ENCODE peak calls at places on chromosomes 2 and 18, in five cellular contexts. X is CD8-positive, alpha-beta memory T cell; V is PC-3; O is cardiac muscle cell; W is thyroid gland. M is an unnamed sample.

GRCh38 chr2:203330434-203330833 is 2.2 kb downstream of the ABI2 start:
- DNase-seq in O (peak; percentile 71), W (no peak), V (peak; percentile 19), X (no peak), M (no peak)

GRCh38 chr2:173751245-173751975 is 213.8 kb downstream of the SP3 start:
- DNase-seq in W (no peak), X (no peak), O (no peak), V (no peak), M (no peak)

GRCh38 chr2:46041434-46041833 is 255.8 kb upstream of the EPAS1 start:
- DNase-seq in O (no peak), W (no peak), X (no peak), V (peak; percentile 66), M (no peak)

GRCh38 chr2:185338104-185338503 is 400.5 kb upstream of the FSIP2 start:
- DNase-seq in X (no peak), O (no peak), V (peak; percentile 50), W (no peak), M (no peak)

GRCh38 chr2:154507186-154507585 is 191.3 kb upstream of the KCNJ3 start:
- DNase-seq in X (no peak), O (no peak), W (no peak), V (no peak), M (no peak)

GRCh38 chr2:217551229-217551909 is 451.4 kb downstream of the TNS1 start:
- DNase-seq in V (peak; percentile 41), O (peak; percentile 47), W (no peak), X (no peak), M (no peak)

GRCh38 chr2:61538920-61539559 is 884 bp upstream of the XPO1 start:
- DNase-seq in V (peak; percentile 11), X (peak; percentile 15), W (peak; percentile 68), O (peak; percentile 39), M (peak; percentile 37)

GRCh38 chr2:94762600-94762999 is 108.6 kb upstream of the TEKT4 start:
- DNase-seq in V (peak; percentile 34), X (no peak), O (no peak), W (no peak), M (no peak)

GRCh38 chr2:192749606-192750200 is 555.0 kb upstream of the TMEFF2 start:
- DNase-seq in V (peak; percentile 41), X (no peak), O (peak; percentile 3), W (no peak), M (no peak)

GRCh38 chr18:3061581-3062416 is 48.9 kb upstream of the LPIN2 start:
- DNase-seq in O (no peak), X (peak; percentile 19), V (no peak), W (no peak), M (no peak)

GRCh38 chr2:135009339-135009738 is 37.9 kb downstream of the MAP3K19 start:
- DNase-seq in V (no peak), O (no peak), W (no peak), X (no peak), M (no peak)

GRCh38 chr2:109724533-109725460 is 69.3 kb upstream of the RGPD5 start:
- DNase-seq in X (no peak), V (no peak), W (no peak), O (no peak), M (no peak)

GRCh38 chr2:104901037-104901851 is 47.3 kb downstream of the POU3F3 start:
- DNase-seq in W (no peak), X (no peak), O (no peak), V (no peak), M (peak; percentile 93)

GRCh38 chr2:219645631-219646527 is 18.4 kb downstream of the SLC4A3 start:
- DNase-seq in W (no peak), V (peak; percentile 84), X (no peak), O (peak; percentile 83), M (peak; percentile 15)

GRCh38 chr2:189018636-189019035 is 44.5 kb downstream of the COL3A1 start:
- DNase-seq in W (no peak), X (no peak), O (peak; percentile 50), V (no peak), M (no peak)

GRCh38 chr2:17495590-17495989 is 22.6 kb downstream of the RAD51AP2 start:
- DNase-seq in X (no peak), V (no peak), O (no peak), W (no peak), M (no peak)

GRCh38 chr2:101330253-101330921 is 21.9 kb upstream of the RNF149 start:
- DNase-seq in O (peak; percentile 49), X (no peak), W (no peak), V (no peak), M (peak; percentile 79)

GRCh38 chr2:238924496-238925195 is 76.8 kb downstream of the TWIST2 start:
- DNase-seq in O (no peak), V (no peak), X (no peak), W (no peak), M (no peak)

GRCh38 chr2:139791330-139791729 is 1011.1 kb upstream of the NXPH2 start:
- DNase-seq in V (no peak), X (no peak), O (no peak), W (no peak), M (no peak)

GRCh38 chr2:167793725-167794124 is 453.7 kb downstream of the STK39 start:
- DNase-seq in W (no peak), V (no peak), O (no peak), X (no peak), M (no peak)

GRCh38 chr2:113240915-113241911 is 37.5 kb downstream of the PAX8 start:
- DNase-seq in V (peak; percentile 99), W (peak; percentile 78), O (peak; percentile 94), X (no peak), M (peak; percentile 58)

GRCh38 chr2:239113164-239113563 is 265.3 kb downstream of the TWIST2 start:
- DNase-seq in W (no peak), O (peak; percentile 68), V (no peak), X (no peak), M (peak; percentile 59)

GRCh38 chr2:113716291-113716690 is 40.2 kb downstream of the SLC35F5 start:
- DNase-seq in X (no peak), V (no peak), O (peak; percentile 26), W (no peak), M (no peak)

GRCh38 chr2:215423234-215423633 is 12.6 kb downstream of the FN1 start:
- DNase-seq in X (no peak), V (no peak), W (no peak), O (peak; percentile 65), M (no peak)
- H3K4me3 ChIP-seq in X (no peak overlapping the region), V (no peak overlapping the region), W (no peak overlapping the region), O (no peak overlapping the region), M (no peak overlapping the region)

GRCh38 chr2:2662847-2663356 is 331.8 kb upstream of the MYT1L start:
- DNase-seq in X (no peak), W (peak; percentile 32), V (peak; percentile 65), O (no peak), M (no peak)
- H3K4me1 ChIP-seq in X (no peaks in the 10 kb centered on the region), W (peaks cover 8% of the 10 kb centered on the region), V (peaks cover 34% of the 10 kb centered on the region), O (no peaks in the 10 kb centered on the region), M (no peaks in the 10 kb centered on the region)

DNA sequence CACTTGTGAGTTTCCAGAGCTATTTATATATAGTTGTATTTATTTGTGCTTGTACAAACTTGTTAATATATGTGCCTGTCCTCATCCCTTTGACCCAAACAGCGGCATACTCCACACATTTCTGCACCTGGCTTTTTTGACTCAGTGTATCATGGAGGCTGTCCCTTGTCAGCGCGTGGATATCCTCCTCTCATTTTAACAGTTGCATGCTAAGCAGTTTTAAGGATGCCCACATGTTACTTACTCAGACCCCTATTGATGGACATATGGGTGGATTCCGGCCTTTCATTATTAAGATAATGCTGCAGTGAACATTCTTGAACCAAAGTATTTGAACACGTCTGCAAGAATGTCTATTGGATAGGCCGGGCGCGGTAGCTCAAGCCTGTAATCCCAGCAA is 655 bp upstream of the MREG start:
- DNase-seq in V (no peak), W (no peak), O (no peak), X (no peak), M (no peak)
- H3K4me3 ChIP-seq in V (no peak overlapping the region), W (no peak overlapping the region), O (peak overlapping the region; percentile 61), X (no peak overlapping the region), M (no peak overlapping the region)

GRCh38 chr2:9549420-9549819 is 6.2 kb downstream of the ADAM17 start:
- DNase-seq in X (no peak), O (no peak), V (no peak), W (peak; percentile 53), M (no peak)

GRCh38 chr2:9545502-9545901 is 10.1 kb downstream of the ADAM17 start:
- DNase-seq in X (no peak), V (no peak), O (no peak), W (no peak), M (no peak)

GRCh38 chr2:9547272-9547991 is 8.2 kb downstream of the ADAM17 start:
- DNase-seq in W (no peak), O (peak; percentile 36), V (no peak), X (no peak), M (no peak)

GRCh38 chr2:9552491-9553178 is 3.0 kb downstream of the ADAM17 start:
- DNase-seq in X (no peak), V (peak; percentile 87), W (no peak), O (peak; percentile 89), M (peak; percentile 28)

DNA sequence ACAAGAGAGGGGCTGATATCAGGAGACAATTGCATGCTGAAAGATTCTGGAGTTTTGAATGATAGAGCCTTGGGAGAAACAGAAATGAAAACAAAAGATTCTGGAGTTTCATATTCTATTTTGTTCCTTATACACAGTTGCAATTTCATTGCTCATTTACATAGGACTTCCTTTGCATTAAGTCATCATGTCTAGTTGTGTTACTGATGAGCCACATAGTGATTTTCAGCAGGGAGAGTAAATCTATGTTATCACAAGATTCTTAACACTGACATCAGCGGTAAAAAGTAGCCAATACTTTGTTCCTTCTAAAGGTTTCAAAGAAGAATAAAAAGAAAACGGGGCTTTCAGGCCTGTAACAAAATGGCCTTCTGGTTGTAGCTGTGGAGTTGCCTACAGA is 7.1 kb downstream of the ADAM17 start:
- DNase-seq in X (no peak), W (no peak), V (no peak), O (peak; percentile 32), M (no peak)
- H3K4me1 ChIP-seq in X (peaks cover 65% of the 10 kb centered on the region), W (peaks cover 4% of the 10 kb centered on the region), V (peaks cover 17% of the 10 kb centered on the region), O (peaks cover 8% of the 10 kb centered on the region), M (peaks cover 24% of the 10 kb centered on the region)

GRCh38 chr18:48956378-48956777 is 5.6 kb upstream of the SMAD7 start:
- DNase-seq in X (no peak), O (peak; percentile 93), W (no peak), V (no peak), M (no peak)
- H3K4me3 ChIP-seq in X (no peak overlapping the region), O (no peak overlapping the region), W (no peak overlapping the region), V (no peak overlapping the region), M (no peak overlapping the region)

M was measured in small intestine.